ENCODE peak calls at places on chromosomes 13 and 19, in eight cellular contexts. P is stimulated activated CD4-positive, alpha-beta T cell treated with anti-CD3 and anti-CD28 coated beads, Interleukin-1b, Interleukin-23, amount 100 ng/mL, for 24 hours; H is neural progenitor cell; Q is effector CD4-positive, alpha-beta T cell; K is neuronal stem cell; L is Karpas-422; Z is T-helper 2 cell; V is naive B cell. I is an unnamed sample.

GRCh38 chr19:10228393-10228792 is 2.7 kb downstream of the S1PR2 start:
- DNase-seq in P (no peak), H (no peak), Q (no peak), K (no peak), L (peak), Z (no peak), V (no peak), I (no peak)

GRCh38 chr13:44174769-44175425 is 198.7 kb upstream of the SERP2 start:
- DNase-seq in P (no peak), H (no peak), Q (no peak), K (no peak), L (peak), Z (no peak), V (no peak), I (peak)

GRCh38 chr19:32558607-32559228 is 22.3 kb upstream of the PDCD5 start:
- DNase-seq in P (no peak), H (peak), Q (no peak), K (no peak), L (peak), Z (no peak), V (no peak), I (no peak)

GRCh38 chr13:33874871-33875270 is 56.9 kb downstream of the RFC3 start:
- DNase-seq in P (no peak), H (no peak), Q (no peak), K (no peak), L (no peak), Z (no peak), V (no peak), I (no peak)

GRCh38 chr19:40445945-40446784 is 2.0 kb upstream of the SERTAD3 start:
- DNase-seq in P (no peak), H (peak), Q (no peak), K (no peak), L (no peak), Z (no peak), V (no peak), I (no peak)

GRCh38 chr19:50325310-50326100 is 3.7 kb downstream of the KCNC3 start:
- DNase-seq in P (peak), H (peak), Q (peak), K (peak), L (peak), Z (peak), V (peak), I (no peak)

GRCh38 chr13:48155850-48156249 is 60.9 kb upstream of the MED4 start:
- DNase-seq in P (no peak), H (no peak), Q (peak), K (no peak), L (no peak), Z (no peak), V (no peak), I (no peak)

GRCh38 chr19:50890422-50891252 is 17.4 kb downstream of the KLK2 start:
- DNase-seq in P (no peak), H (no peak), Q (no peak), K (no peak), L (no peak), Z (no peak), V (no peak), I (no peak)

GRCh38 chr19:10566658-10567410 is 1.0 kb upstream of the KRI1 start:
- DNase-seq in P (no peak), H (no peak), Q (peak), K (no peak), L (peak), Z (no peak), V (peak), I (no peak)

GRCh38 chr13:59422646-59423045 is 741.1 kb downstream of the DIAPH3 start:
- DNase-seq in P (no peak), H (peak), Q (no peak), K (no peak), L (no peak), Z (no peak), V (no peak), I (no peak)

GRCh38 chr13:113398963-113399754 is 35.2 kb upstream of the GRTP1 start:
- DNase-seq in P (no peak), H (peak), Q (no peak), K (no peak), L (no peak), Z (no peak), V (no peak), I (no peak)

GRCh38 chr19:16062789-16063188 is 13.5 kb upstream of the TPM4 start:
- DNase-seq in P (peak), H (peak), Q (peak), K (no peak), L (peak), Z (peak), V (peak), I (no peak)

GRCh38 chr19:54432144-54432738 is 16.8 kb upstream of the LENG8 start:
- DNase-seq in P (no peak), H (no peak), Q (no peak), K (no peak), L (no peak), Z (no peak), V (no peak), I (no peak)

GRCh38 chr13:51148223-51148951 is 37.3 kb upstream of the C13orf42 start:
- DNase-seq in P (no peak), H (peak), Q (no peak), K (peak), L (no peak), Z (no peak), V (no peak), I (no peak)

GRCh38 chr13:19060311-19061002 is 121.2 kb downstream of the TUBA3C start:
- DNase-seq in P (no peak), H (no peak), Q (no peak), K (no peak), L (no peak), Z (no peak), V (no peak), I (no peak)

GRCh38 chr13:46553886-46554855 is 1.2 kb downstream of the LRCH1 start:
- DNase-seq in P (peak), H (peak), Q (peak), K (no peak), L (peak), Z (peak), V (peak), I (peak)

GRCh38 chr13:106468948-106469590 is 66.4 kb downstream of the EFNB2 start:
- DNase-seq in P (no peak), H (no peak), Q (no peak), K (no peak), L (no peak), Z (no peak), V (no peak), I (no peak)

GRCh38 chr13:112057736-112058518 is 9.0 kb upstream of the SOX1 start:
- DNase-seq in P (no peak), H (peak), Q (no peak), K (no peak), L (no peak), Z (no peak), V (no peak), I (no peak)

GRCh38 chr19:30228726-30229523 is 143.3 kb upstream of the ZNF536 start:
- DNase-seq in P (no peak), H (peak), Q (no peak), K (no peak), L (no peak), Z (no peak), V (no peak), I (no peak)

GRCh38 chr13:40518481-40518882 is 148.0 kb downstream of the FOXO1 start:
- DNase-seq in P (peak), H (no peak), Q (no peak), K (no peak), L (no peak), Z (no peak), V (no peak), I (no peak)

GRCh38 chr19:3774621-3775373 is 2.8 kb upstream of the RAX2 start:
- DNase-seq in P (no peak), H (peak), Q (no peak), K (no peak), L (no peak), Z (no peak), V (no peak), I (no peak)

GRCh38 chr19:13782537-13782936 is 8.3 kb downstream of the C19orf53 start:
- DNase-seq in P (no peak), H (no peak), Q (no peak), K (no peak), L (no peak), Z (no peak), V (no peak), I (no peak)

GRCh38 chr19:38707512-38708114 is 36.7 kb downstream of the CAPN12 start:
- DNase-seq in P (no peak), H (no peak), Q (no peak), K (no peak), L (no peak), Z (no peak), V (no peak), I (no peak)

I was measured in tibial nerve.